ENCODE peak calls at places on chromosomes 16 and 17, in nine cellular contexts. H, O, Y, X, T, C, B, A and R are unnamed samples.
A peak's percentile ranks its signal among the peaks of the same experiment; 100 is the strongest.

GRCh38 chr17:32516450-32516849 is 29.7 kb downstream of the CDK5R1 start:
- DNase-seq in H (no peak), O (no peak), Y (no peak), X (no peak), T (no peak), C (no peak), B (no peak), A (no peak), R (no peak)

GRCh38 chr17:11293480-11293879 is 52.5 kb downstream of the SHISA6 start:
- DNase-seq in H (no peak), O (no peak), Y (no peak), X (no peak), T (no peak), C (no peak), B (no peak), A (no peak), R (no peak)

GRCh38 chr17:79666111-79666510 is 55.3 kb upstream of the RBFOX3 start:
- DNase-seq in H (no peak), O (no peak), Y (no peak), X (no peak), T (no peak), C (no peak), B (no peak), A (no peak), R (no peak)

GRCh38 chr17:75927286-75927922 is 13.4 kb downstream of the FBF1 start:
- DNase-seq in H (no peak), O (no peak), Y (no peak), X (no peak), T (peak; percentile 46), C (peak; percentile 38), B (no peak), A (peak; percentile 9), R (no peak)

GRCh38 chr17:19513897-19514488 is 19.7 kb upstream of the SLC47A1 start:
- DNase-seq in H (peak; percentile 5), O (peak; percentile 48), Y (peak; percentile 84), X (peak; percentile 82), T (peak; percentile 75), C (peak; percentile 81), B (peak; percentile 52), A (peak; percentile 28), R (no peak)

GRCh38 chr17:34673995-34674900 is 94.9 kb downstream of the TMEM132E start:
- DNase-seq in H (no peak), O (no peak), Y (no peak), X (no peak), T (no peak), C (no peak), B (no peak), A (no peak), R (no peak)

GRCh38 chr16:88058817-88059216 is 107.6 kb downstream of the BANP start:
- DNase-seq in H (no peak), O (no peak), Y (no peak), X (no peak), T (no peak), C (no peak), B (no peak), A (no peak), R (no peak)

GRCh38 chr17:38693700-38694329 is 11.3 kb upstream of the MLLT6 start:
- DNase-seq in H (no peak), O (peak; percentile 45), Y (no peak), X (peak; percentile 39), T (no peak), C (peak; percentile 53), B (no peak), A (no peak), R (no peak)

GRCh38 chr17:39246274-39246673 is 20.5 kb upstream of the STAC2 start:
- DNase-seq in H (no peak), O (no peak), Y (no peak), X (no peak), T (no peak), C (no peak), B (no peak), A (no peak), R (no peak)

GRCh38 chr16:25832288-25832687 is 140.5 kb downstream of the HS3ST4 start:
- DNase-seq in H (no peak), O (no peak), Y (no peak), X (no peak), T (no peak), C (no peak), B (no peak), A (no peak), R (no peak)

GRCh38 chr17:2192367-2193028 is 111.1 kb downstream of the SMG6 start:
- DNase-seq in H (peak; percentile 82), O (peak; percentile 100), Y (peak; percentile 88), X (no peak), T (peak; percentile 48), C (peak; percentile 93), B (peak; percentile 92), A (peak; percentile 96), R (no peak)

GRCh38 chr16:46862555-46863447 is 21.4 kb upstream of the GPT2 start:
- DNase-seq in H (no peak), O (peak; percentile 49), Y (peak; percentile 30), X (no peak), T (no peak), C (peak; percentile 44), B (no peak), A (peak; percentile 72), R (no peak)

GRCh38 chr16:14211856-14212543 is 140.9 kb downstream of the MRTFB start:
- DNase-seq in H (no peak), O (no peak), Y (peak; percentile 10), X (no peak), T (no peak), C (no peak), B (no peak), A (no peak), R (no peak)

GRCh38 chr17:2043785-2044184 is 2.0 kb downstream of the OVCA2 start:
- DNase-seq in H (no peak), O (peak; percentile 82), Y (peak; percentile 59), X (no peak), T (no peak), C (peak; percentile 89), B (no peak), A (peak; percentile 80), R (no peak)

GRCh38 chr17:42180922-42181850 is at the start of gene KCNH4:
- DNase-seq in H (peak; percentile 30), O (peak; percentile 41), Y (no peak), X (peak; percentile 69), T (peak; percentile 34), C (peak; percentile 87), B (peak; percentile 37), A (peak; percentile 53), R (no peak)

GRCh38 chr16:24360936-24361335 is 104.8 kb downstream of the CACNG3 start:
- DNase-seq in H (no peak), O (no peak), Y (no peak), X (no peak), T (no peak), C (no peak), B (no peak), A (no peak), R (no peak)
- TF ChIP-seq EZH2 in H (no peak), O (no peak), Y (no peak), X (no peak), T (no peak), C (no peak), B (no peak), A (no peak), R (no peak)

GRCh38 chr16:57640612-57641011 is 12.2 kb downstream of the ADGRG1 start:
- DNase-seq in H (no peak), O (no peak), Y (no peak), X (no peak), T (no peak), C (no peak), B (no peak), A (no peak), R (no peak)
- H3K27ac ChIP-seq in H (no peak overlapping the region), O (no peak overlapping the region), Y (no peak overlapping the region), X (no peak overlapping the region), T (no peak overlapping the region), C (no peak overlapping the region), B (peak overlapping the region; percentile 10), A (no peak overlapping the region), R (no peak overlapping the region)

DNA sequence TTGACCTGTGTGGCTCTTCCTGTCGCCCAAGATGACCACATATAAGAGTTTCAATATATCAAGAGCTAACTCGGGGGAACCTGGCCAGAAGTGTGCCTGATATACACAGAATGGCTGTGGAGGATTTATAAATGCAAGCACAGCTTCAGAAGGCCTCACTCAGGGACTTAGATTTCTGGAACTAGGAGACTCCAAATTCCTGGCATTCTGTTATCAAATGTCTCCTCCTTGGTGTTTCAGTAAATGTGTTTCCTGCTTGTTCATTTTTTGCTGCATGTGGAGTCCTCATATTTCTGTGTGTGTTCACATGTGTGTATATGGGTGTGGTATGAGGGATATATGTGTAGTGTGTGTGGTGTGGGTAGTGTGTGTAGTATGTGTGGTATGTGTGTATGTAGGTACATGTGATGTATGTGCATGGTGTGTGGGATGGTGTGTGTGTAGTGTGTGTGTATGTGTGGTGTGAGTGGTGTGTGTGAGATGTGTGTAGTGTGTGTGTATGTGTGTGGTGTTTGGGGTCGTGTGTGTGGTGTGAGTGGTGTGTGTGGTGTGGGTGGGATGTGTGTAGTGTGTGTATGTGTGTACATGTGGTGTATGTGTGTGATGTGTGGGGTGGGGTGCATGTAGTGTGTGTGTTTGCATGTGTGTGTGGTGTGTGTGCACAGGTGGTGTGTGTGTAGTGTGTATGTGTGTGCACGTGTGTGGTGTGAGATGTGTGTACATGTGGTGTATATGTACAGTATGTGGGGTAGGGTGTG is 986 bp upstream of the CD300H start:
- DNase-seq in H (no peak), O (peak; percentile 83), Y (no peak), X (no peak), T (no peak), C (no peak), B (no peak), A (no peak), R (no peak)
- H3K4me3 ChIP-seq in H (no peak overlapping the region), O (no peak overlapping the region), Y (no peak overlapping the region), X (no peak overlapping the region), T (no peak overlapping the region), C (no peak overlapping the region), B (no peak overlapping the region), A (no peak overlapping the region), R (no peak overlapping the region)

GRCh38 chr16:9489823-9490467 is 398.5 kb downstream of the HAPSTR1 start:
- DNase-seq in H (no peak), O (no peak), Y (no peak), X (peak; percentile 21), T (no peak), C (no peak), B (no peak), A (no peak), R (no peak)

GRCh38 chr16:9481749-9482148 is 390.3 kb downstream of the HAPSTR1 start:
- DNase-seq in H (no peak), O (no peak), Y (no peak), X (no peak), T (no peak), C (no peak), B (no peak), A (no peak), R (no peak)

GRCh38 chr16:9480503-9480902 is 389.1 kb downstream of the HAPSTR1 start:
- DNase-seq in H (no peak), O (no peak), Y (no peak), X (no peak), T (no peak), C (no peak), B (no peak), A (no peak), R (no peak)

GRCh38 chr16:9484436-9484835 is 393.0 kb downstream of the HAPSTR1 start:
- DNase-seq in H (no peak), O (no peak), Y (no peak), X (no peak), T (no peak), C (no peak), B (no peak), A (no peak), R (no peak)

DNA sequence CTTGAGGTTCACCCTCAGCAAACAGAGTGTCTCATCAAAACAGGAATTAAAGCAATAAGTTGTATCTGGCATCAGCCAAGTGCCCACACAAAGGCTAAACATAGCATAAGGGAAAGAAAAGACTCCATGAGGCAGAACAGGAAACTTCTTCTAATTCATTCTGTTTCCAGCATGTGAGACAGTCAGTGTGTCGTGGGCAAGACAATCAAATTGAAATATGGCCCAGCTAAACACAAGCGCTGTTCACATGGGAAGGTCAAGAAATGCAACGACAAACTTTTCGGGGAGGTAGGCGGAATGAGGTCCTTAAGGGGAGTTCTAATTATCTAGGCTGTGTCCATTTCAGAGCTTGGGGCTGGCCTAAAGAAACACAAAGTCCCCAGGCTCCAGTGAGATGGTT is 393.5 kb downstream of the HAPSTR1 start:
- DNase-seq in H (no peak), O (no peak), Y (no peak), X (no peak), T (no peak), C (no peak), B (no peak), A (no peak), R (no peak)
- TF ChIP-seq EZH2 in H (no peak), O (no peak), Y (no peak), X (no peak), T (no peak), C (no peak), B (no peak), A (no peak), R (no peak)